ENCODE peak calls at places on chromosomes 12 and 14, in eight cellular contexts. K is amniotic stem cell; L is ovary; D is activated CD4-positive, alpha-beta T cell treated with anti-CD3 and anti-CD28 coated beads, Interleukin-2, amount 10 ng/mL, durations not matched to agents 7 days and 5 days; J is MCF 10A; U is COR-L47; E is EL; P is AML-193. Y is an unnamed sample.

GRCh38 chr12:120490833-120491512 is 4.9 kb upstream of the DYNLL1 start:
- DNase-seq in K (no peak), D (no peak), L (peak; percentile 52), E (no peak), J (no peak), P (no peak), U (no peak), Y (no peak)

GRCh38 chr14:32509632-32510187 is 180.6 kb downstream of the AKAP6 start:
- DNase-seq in L (peak; percentile 42), D (no peak), P (no peak), E (peak; percentile 95), K (peak; percentile 97), U (peak; percentile 20), J (peak; percentile 94), Y (peak; percentile 26)

GRCh38 chr12:53781218-53781801 is 29.5 kb upstream of the CISTR start:
- DNase-seq in U (no peak), J (no peak), L (no peak), E (no peak), K (no peak), P (no peak), D (no peak), Y (no peak)

GRCh38 chr14:24858052-24858451 is 191.9 kb downstream of the STXBP6 start:
- DNase-seq in L (no peak), J (no peak), U (no peak), D (no peak), K (no peak), E (no peak), P (no peak), Y (no peak)

GRCh38 chr12:55830601-55831406 is 1.4 kb upstream of the DNAJC14 start:
- DNase-seq in D (peak; percentile 60), U (peak; percentile 52), K (no peak), P (no peak), E (peak; percentile 62), L (peak; percentile 92), J (no peak), Y (peak; percentile 29)

GRCh38 chr14:53570411-53571387 is 385.9 kb downstream of the BMP4 start:
- DNase-seq in P (no peak), D (no peak), U (no peak), K (no peak), E (no peak), J (no peak), L (no peak), Y (no peak)

GRCh38 chr14:20564501-20564997 is 3.7 kb upstream of the RNASE9 start:
- DNase-seq in D (no peak), E (no peak), K (no peak), J (no peak), U (no peak), P (no peak), L (no peak), Y (no peak)

GRCh38 chr14:22465201-22465835 is 123.7 kb downstream of the DAD1 start:
- DNase-seq in L (no peak), P (no peak), D (no peak), J (peak; percentile 30), K (no peak), U (no peak), E (no peak), Y (peak; percentile 15)

GRCh38 chr12:517538-517937 is 57.8 kb downstream of the B4GALNT3 start:
- DNase-seq in P (no peak), K (no peak), L (no peak), U (no peak), E (peak; percentile 31), J (no peak), D (no peak), Y (no peak)

GRCh38 chr12:110778801-110779577 is 36.3 kb upstream of the PPP1CC start:
- DNase-seq in P (no peak), D (no peak), U (no peak), E (no peak), L (no peak), J (no peak), K (no peak), Y (no peak)

GRCh38 chr12:7345232-7345631 is 41.4 kb downstream of the ACSM4 start:
- DNase-seq in P (peak; percentile 66), U (no peak), L (no peak), J (no peak), D (no peak), K (no peak), E (no peak), Y (no peak)

GRCh38 chr14:105041841-105042765 is 21.2 kb upstream of the CDCA4 start:
- DNase-seq in E (no peak), U (no peak), D (no peak), P (no peak), K (no peak), L (no peak), J (no peak), Y (no peak)

GRCh38 chr14:59355101-59355500 is 110.1 kb downstream of the GPR135 start:
- DNase-seq in L (no peak), U (no peak), P (no peak), E (no peak), J (peak; percentile 33), K (no peak), D (no peak), Y (no peak)

GRCh38 chr12:53097207-53097563 is 282 bp upstream of the IGFBP6 start:
- DNase-seq in K (no peak), P (no peak), E (peak; percentile 53), J (peak; percentile 29), U (no peak), D (no peak), L (peak; percentile 75), Y (peak; percentile 4)

GRCh38 chr14:101500061-101500460 is 61.2 kb upstream of the DIO3 start:
- DNase-seq in E (no peak), D (no peak), K (no peak), U (no peak), J (no peak), P (no peak), L (no peak), Y (no peak)

GRCh38 chr14:105075364-105076295 is 10.4 kb upstream of the GPR132 start:
- DNase-seq in P (peak; percentile 54), E (peak; percentile 34), K (no peak), L (peak; percentile 54), U (peak; percentile 76), D (peak; percentile 33), J (no peak), Y (no peak)

GRCh38 chr12:70641691-70642090 is 4.5 kb upstream of the PTPRB start:
- DNase-seq in J (no peak), L (no peak), D (no peak), E (no peak), K (no peak), U (no peak), P (no peak), Y (no peak)

GRCh38 chr14:36626150-36626549 is 35.5 kb upstream of the PAX9 start:
- DNase-seq in J (no peak), U (no peak), L (no peak), P (no peak), K (no peak), E (no peak), D (no peak), Y (no peak)

GRCh38 chr12:78210894-78211302 is 380.2 kb downstream of the NAV3 start:
- DNase-seq in E (peak; percentile 85), P (no peak), U (no peak), D (no peak), K (no peak), L (no peak), J (peak; percentile 88), Y (peak; percentile 49)

GRCh38 chr14:104442107-104442551 is 137.4 kb upstream of the C14orf180 start:
- DNase-seq in U (no peak), L (peak; percentile 25), K (no peak), P (no peak), J (no peak), D (no peak), E (no peak), Y (no peak)

GRCh38 chr14:75234173-75234855 is 44.3 kb upstream of the FOS start:
- DNase-seq in E (peak; percentile 90), U (no peak), L (no peak), K (no peak), D (no peak), J (peak; percentile 60), P (no peak), Y (peak; percentile 75)

GRCh38 chr12:601976-602699 is 61.1 kb downstream of the NINJ2 start:
- DNase-seq in E (no peak), D (no peak), K (no peak), P (no peak), J (no peak), L (no peak), U (no peak), Y (peak; percentile 76)

GRCh38 chr14:31902915-31903646 is 174.0 kb upstream of the ARHGAP5 start:
- DNase-seq in U (no peak), L (no peak), K (no peak), J (no peak), D (no peak), E (no peak), P (no peak), Y (no peak)